ENCODE peak calls at places on chromosomes 12 and 14, in nine cellular contexts. F is gastrocnemius medialis, C is left lung, S is left ventricle myocardium inferior, L is fibroblast of lung, T is uterus, A is endodermal cell, I is heart left ventricle, X is psoas muscle. O is an unnamed sample.

GRCh38 chr14:53793790-53794560 is 162.7 kb downstream of the BMP4 start:
- DNase-seq in X (peak), C (no peak), I (no peak), T (peak), A (no peak), F (peak), L (peak), S (peak), O (no peak)

GRCh38 chr14:35223927-35224326 is 68.3 kb upstream of the PSMA6 start:
- DNase-seq in T (no peak), C (no peak), L (peak), X (no peak), F (no peak), I (no peak), A (no peak), S (no peak), O (no peak)

GRCh38 chr14:56119221-56119967 is 1.2 kb downstream of the PELI2 start:
- DNase-seq in X (peak), A (peak), T (peak), L (peak), S (peak), C (peak), F (no peak), I (peak), O (no peak)

GRCh38 chr12:45435945-45436710 is 220.2 kb downstream of the ANO6 start:
- DNase-seq in L (no peak), T (no peak), A (no peak), C (no peak), F (no peak), I (no peak), S (no peak), X (no peak), O (no peak)

GRCh38 chr12:115870527-115870926 is 407.0 kb downstream of the MED13L start:
- DNase-seq in C (no peak), L (no peak), F (no peak), T (no peak), X (peak), S (peak), I (peak), A (peak), O (no peak)

GRCh38 chr14:34722723-34723545 is 8.5 kb upstream of the CFL2 start:
- DNase-seq in F (no peak), T (peak), I (no peak), A (peak), C (no peak), X (no peak), S (no peak), L (peak), O (no peak)

GRCh38 chr12:62106547-62107175 is 153.5 kb upstream of the USP15 start:
- DNase-seq in F (no peak), X (no peak), S (no peak), L (no peak), A (no peak), T (no peak), I (no peak), C (no peak), O (no peak)

GRCh38 chr14:99249389-99249788 is 22.6 kb downstream of the BCL11B start:
- DNase-seq in C (no peak), X (no peak), L (no peak), T (no peak), S (no peak), A (no peak), I (no peak), F (no peak), O (no peak)

GRCh38 chr14:58663494-58664111 is 25.8 kb downstream of the DACT1 start:
- DNase-seq in F (no peak), I (no peak), X (no peak), T (no peak), C (no peak), S (no peak), L (peak), A (peak), O (no peak)

GRCh38 chr12:23113781-23114180 is 488.8 kb downstream of the ETNK1 start:
- DNase-seq in A (no peak), S (no peak), F (no peak), X (no peak), T (no peak), I (no peak), C (no peak), L (no peak), O (no peak)

GRCh38 chr14:35963209-35963608 is 137.1 kb downstream of the BRMS1L start:
- DNase-seq in S (no peak), A (no peak), F (no peak), T (no peak), I (no peak), C (no peak), X (no peak), L (no peak), O (no peak)

GRCh38 chr12:58939399-58940100 is 19.2 kb upstream of the LRIG3 start:
- DNase-seq in A (no peak), C (no peak), F (no peak), X (no peak), T (no peak), S (no peak), I (no peak), L (no peak), O (no peak)

GRCh38 chr12:122067966-122068365 is 10.6 kb upstream of the MLXIP start:
- DNase-seq in F (no peak), X (no peak), T (no peak), A (no peak), I (no peak), C (no peak), S (no peak), L (peak), O (no peak)

GRCh38 chr14:68412505-68413496 is 380.1 kb downstream of the ZFP36L1 start:
- DNase-seq in T (no peak), X (no peak), S (no peak), F (no peak), I (no peak), L (no peak), C (no peak), A (no peak), O (no peak)

GRCh38 chr12:31506907-31507306 is 84.0 kb downstream of the DENND5B start:
- DNase-seq in X (no peak), A (peak), C (no peak), L (no peak), S (no peak), I (no peak), T (no peak), F (no peak), O (no peak)

GRCh38 chr12:57889541-57889989 is 43.0 kb upstream of the CTDSP2 start:
- DNase-seq in L (peak), F (peak), A (peak), T (peak), I (peak), X (peak), S (peak), C (peak), O (no peak)

GRCh38 chr14:52286659-52287649 is 19.5 kb downstream of the PTGDR start:
- DNase-seq in F (no peak), S (no peak), X (no peak), A (no peak), C (no peak), L (no peak), T (no peak), I (no peak), O (no peak)

GRCh38 chr14:60051690-60052324 is 39.9 kb upstream of the PCNX4 start:
- DNase-seq in A (no peak), L (peak), X (no peak), S (no peak), C (no peak), F (no peak), I (no peak), T (no peak), O (no peak)

GRCh38 chr14:52391866-52392600 is 77.9 kb downstream of the PTGER2 start:
- DNase-seq in X (no peak), S (no peak), C (no peak), L (peak), A (no peak), T (no peak), F (no peak), I (no peak), O (no peak)

GRCh38 chr12:123269980-123270379 is 1.7 kb downstream of the CDK2AP1 start:
- DNase-seq in C (no peak), T (no peak), X (no peak), I (no peak), S (no peak), F (no peak), A (no peak), L (no peak), O (peak)
- TF ChIP-seq CTCF in C (no peak), T (no peak), X (no peak), I (no peak), S (no peak), F (no peak), A (no peak), L (no peak), O (no peak)

DNA sequence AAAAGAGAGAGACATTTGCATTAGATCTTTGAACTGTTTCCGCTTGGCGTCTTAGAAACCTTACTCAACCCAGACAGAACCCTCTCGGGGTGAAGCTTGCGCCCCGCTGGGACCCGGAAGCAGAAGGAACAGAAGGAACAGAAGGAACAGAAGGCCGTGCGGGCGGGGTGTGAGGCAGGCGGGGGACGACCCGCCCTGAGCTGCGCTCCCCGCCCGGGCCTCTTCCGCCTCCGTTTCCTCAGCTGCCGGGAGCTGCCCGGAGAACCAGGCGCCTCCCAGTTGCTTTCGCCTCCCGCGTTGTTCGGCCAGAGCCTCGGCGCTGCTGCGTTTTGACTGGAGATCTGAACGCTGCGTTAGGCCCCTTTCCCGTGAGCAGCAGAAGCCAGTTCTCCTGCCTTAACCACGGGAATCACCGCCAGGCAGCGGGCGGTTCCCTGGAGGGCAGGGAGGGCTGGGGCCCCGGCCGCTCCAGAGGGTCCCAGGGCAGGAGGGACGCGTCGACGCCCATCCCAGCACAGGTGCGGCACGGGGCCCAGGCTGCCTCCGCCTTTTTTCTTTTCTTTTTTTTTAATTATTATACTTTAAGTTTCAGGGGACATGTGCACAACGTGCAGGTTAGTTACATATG is 19.3 kb upstream of the MMP17 start:
- DNase-seq in C (no peak), F (no peak), I (peak), T (no peak), A (no peak), L (peak), S (peak), X (peak), O (no peak)
- H3K4me3 ChIP-seq in C (no peak), F (peak), I (peak), T (no peak), A (no peak), L (no peak), S (peak), X (no peak), O (no peak)

GRCh38 chr12:991350-992278 is 591 bp downstream of the ERC1 start:
- DNase-seq in S (no peak), A (peak), F (no peak), X (no peak), I (no peak), C (no peak), T (no peak), L (no peak), O (no peak)
- H3K27ac ChIP-seq in S (peak), A (no peak), F (peak), X (peak), I (peak), C (peak), T (peak), L (peak), O (peak)

GRCh38 chr12:48980953-48981756 is 3.0 kb downstream of the WNT1 start:
- DNase-seq in C (no peak), I (peak), A (peak), L (no peak), X (no peak), F (no peak), S (no peak), T (no peak), O (no peak)
- TF ChIP-seq CTCF in C (no peak), I (no peak), A (peak), L (no peak), X (no peak), F (no peak), S (peak), T (no peak), O (no peak)